ENCODE peak calls at places on chromosome X, in seven cellular contexts. X is right lobe of liver, I is upper lobe of left lung, M is fibroblast of mammary gland, P is A549, Q is endodermal cell, H is foreskin fibroblast. R is an unnamed sample.

GRCh38 chrX:137052641-137053235 is 18.9 kb upstream of the GPR101 start:
- DNase-seq in M (no peak), P (peak), Q (peak), H (peak), I (peak), X (no peak), R (peak)

GRCh38 chrX:11768039-11768438 is 10.0 kb downstream of the MSL3 start:
- DNase-seq in X (no peak), I (no peak), H (no peak), M (no peak), P (no peak), Q (no peak), R (no peak)

GRCh38 chrX:3549442-3549875 is 164.0 kb downstream of the PRKX start:
- DNase-seq in P (peak), I (no peak), Q (peak), H (peak), M (peak), X (no peak), R (peak)

GRCh38 chrX:47796433-47796906 is 40.2 kb upstream of the ZNF81 start:
- DNase-seq in M (peak), X (no peak), H (peak), P (no peak), I (no peak), Q (no peak), R (peak)

GRCh38 chrX:30593435-30594200 is 16.1 kb upstream of the TASL start:
- DNase-seq in P (no peak), X (no peak), M (no peak), I (no peak), Q (no peak), H (no peak), R (peak)

GRCh38 chrX:100615015-100615414 is 21.6 kb downstream of the TSPAN6 start:
- DNase-seq in X (no peak), I (no peak), M (peak), Q (peak), P (peak), H (peak), R (peak)

GRCh38 chrX:155747520-155747919 is 133.6 kb upstream of the VAMP7 start:
- DNase-seq in Q (no peak), I (no peak), M (peak), X (no peak), P (no peak), H (peak), R (peak)

GRCh38 chrX:39752820-39753219 is 344.9 kb downstream of the BCOR start:
- DNase-seq in X (no peak), Q (no peak), H (peak), M (peak), I (no peak), P (no peak), R (peak)

GRCh38 chrX:110462957-110463356 is 104.3 kb downstream of the RTL9 start:
- DNase-seq in Q (peak), H (peak), P (no peak), I (no peak), M (peak), X (no peak), R (no peak)

GRCh38 chrX:154000051-154000450 is 19.7 kb downstream of the IRAK1 start:
- DNase-seq in H (no peak), I (no peak), Q (no peak), P (no peak), M (no peak), X (no peak), R (peak)

GRCh38 chrX:134886201-134886600 is 104.6 kb upstream of the SMIM10 start:
- DNase-seq in P (no peak), H (no peak), M (peak), Q (peak), X (no peak), I (no peak), R (peak)

GRCh38 chrX:13906103-13906502 is 89.2 kb upstream of the GPM6B start:
- DNase-seq in X (no peak), H (no peak), I (no peak), P (no peak), Q (no peak), M (no peak), R (no peak)

DNA sequence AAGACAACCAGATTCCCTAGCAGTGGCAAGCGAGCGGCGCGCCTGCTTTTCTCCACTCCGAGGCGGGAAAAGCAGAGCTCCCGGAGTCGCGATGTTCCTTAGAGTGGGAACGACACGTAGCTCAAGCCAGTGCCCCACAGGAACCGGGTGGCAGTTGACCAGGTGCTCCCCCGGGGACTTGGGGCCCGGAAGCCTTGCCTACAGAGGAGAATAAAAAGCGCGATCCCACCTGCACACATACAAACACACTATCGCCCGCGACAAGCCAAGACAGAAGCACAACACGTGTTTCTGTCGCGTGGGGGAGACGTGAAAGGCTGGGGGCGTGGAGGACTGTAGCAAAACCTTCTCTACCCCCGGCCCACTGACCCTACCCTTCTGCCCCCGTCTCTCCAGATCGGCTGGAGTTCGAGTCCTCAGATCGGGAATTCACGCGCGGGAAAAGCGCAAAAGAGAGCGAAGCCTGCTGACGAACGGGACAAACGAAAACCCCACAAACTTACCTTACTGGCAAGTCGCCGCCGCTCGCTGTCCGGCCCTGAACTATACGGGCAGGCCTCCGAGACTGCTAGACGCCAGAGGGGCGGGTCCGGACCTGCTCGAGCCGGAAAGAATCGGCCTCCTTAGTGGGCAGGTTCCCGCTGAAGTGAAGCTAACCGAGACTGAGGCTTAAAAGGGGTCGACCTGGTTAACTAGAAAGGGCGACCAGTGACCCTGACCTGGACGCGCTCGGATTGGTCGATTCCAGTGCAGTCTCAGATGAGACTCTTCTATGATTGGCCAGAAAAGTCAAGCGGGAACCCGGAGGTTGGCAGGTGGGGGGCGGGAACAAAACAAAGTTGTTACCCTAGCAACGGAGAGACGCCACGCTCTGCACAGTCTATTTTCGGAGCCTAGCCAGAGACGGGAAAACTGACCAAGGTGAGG is at the start of the genes DNAAF6 and NUP62CL:
- DNase-seq in M (peak), P (peak), I (peak), X (peak), Q (peak), H (peak), R (peak)
- H3K4me3 ChIP-seq in M (peak), P (peak), I (peak), X (peak), Q (peak), H (peak), R (peak)

DNA sequence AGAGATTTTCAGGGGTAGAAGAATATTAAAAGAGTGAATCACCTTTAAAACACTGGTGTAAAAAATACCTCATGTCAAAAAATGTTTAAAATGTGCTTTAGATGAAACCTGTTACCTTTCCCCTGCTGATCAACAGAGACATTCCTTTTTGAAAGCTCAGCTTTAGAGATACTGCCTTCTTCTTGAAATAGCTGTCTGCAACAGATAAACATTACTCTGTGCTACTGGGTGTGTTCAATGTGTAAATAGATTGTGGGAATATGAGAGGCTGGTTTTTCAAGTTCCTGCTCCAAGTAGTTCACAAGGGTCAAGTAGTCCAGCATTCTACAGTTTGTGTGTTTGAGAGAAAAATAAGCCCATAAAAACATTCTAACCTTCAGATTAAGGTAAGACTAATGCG is at the start of gene SYTL5:
- DNase-seq in H (no peak), X (no peak), M (no peak), P (no peak), I (no peak), Q (no peak), R (peak)
- H3K4me3 ChIP-seq in H (no peak), X (no peak), M (no peak), P (no peak), I (peak), Q (no peak), R (peak)

GRCh38 chrX:68931345-68931744 is 102.5 kb downstream of the EFNB1 start:
- DNase-seq in I (no peak), M (no peak), Q (no peak), H (no peak), P (no peak), X (no peak), R (no peak)

GRCh38 chrX:68930576-68931317 is 101.9 kb downstream of the EFNB1 start:
- DNase-seq in P (no peak), M (no peak), H (no peak), Q (no peak), X (no peak), I (no peak), R (peak)

GRCh38 chrX:68934421-68934820 is 105.6 kb downstream of the EFNB1 start:
- DNase-seq in X (no peak), M (no peak), I (no peak), Q (peak), H (no peak), P (no peak), R (no peak)

GRCh38 chrX:68934922-68935321 is 106.1 kb downstream of the EFNB1 start:
- DNase-seq in I (no peak), P (no peak), Q (peak), X (no peak), H (no peak), M (no peak), R (no peak)

DNA sequence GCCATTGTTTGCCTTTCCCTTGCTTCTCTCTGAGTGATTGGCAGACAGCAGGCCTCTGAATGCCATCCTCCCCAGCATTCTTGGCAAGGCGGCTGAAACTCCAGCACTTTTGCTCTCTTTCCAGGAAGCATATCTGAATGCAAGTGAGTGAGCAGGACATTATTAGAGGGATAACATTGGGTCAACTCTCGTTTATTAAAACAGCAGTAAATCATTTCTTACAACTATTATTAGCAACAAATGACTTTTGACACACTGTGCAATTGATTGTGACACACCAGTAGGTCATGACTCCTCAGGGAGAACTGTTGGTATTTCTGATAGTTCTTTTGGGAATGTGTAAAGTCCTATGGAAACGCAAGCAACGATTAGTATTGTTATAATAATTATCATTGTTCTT is 103.8 kb downstream of the EFNB1 start:
- DNase-seq in X (no peak), Q (no peak), I (no peak), H (no peak), M (peak), P (no peak), R (peak)
- H3K4me3 ChIP-seq in X (no peak), Q (no peak), I (no peak), H (no peak), M (no peak), P (no peak), R (no peak)

DNA sequence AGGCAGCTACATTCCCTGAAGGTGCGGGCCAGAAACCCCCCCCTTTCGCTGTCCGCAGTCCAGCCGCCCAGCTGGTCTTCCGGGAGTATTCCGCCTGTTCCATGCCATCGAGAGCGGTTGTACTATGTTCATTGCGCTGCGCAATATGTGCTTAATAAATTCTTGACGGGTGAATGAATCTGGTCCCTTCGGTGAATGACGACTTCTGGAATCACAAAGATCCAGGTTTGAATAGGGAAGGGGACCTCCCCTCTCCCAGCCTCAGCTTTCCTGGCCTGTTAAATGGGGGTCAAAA is 777 bp upstream of the TFE3 start:
- DNase-seq in H (no peak), M (no peak), X (no peak), P (no peak), I (no peak), Q (no peak), R (no peak)
- H3K4me3 ChIP-seq in H (peak), M (peak), X (peak), P (peak), I (peak), Q (peak), R (peak)

GRCh38 chrX:145393702-145394235 is 146.5 kb downstream of the SPANXN1 start:
- DNase-seq in M (no peak), X (no peak), P (no peak), H (no peak), Q (peak), I (no peak), R (peak)
- H3K4me3 ChIP-seq in M (no peak), X (no peak), P (no peak), H (no peak), Q (no peak), I (no peak), R (no peak)

GRCh38 chrX:1500701-1501624 is 36.0 kb downstream of the P2RY8 start:
- DNase-seq in M (no peak), X (peak), Q (no peak), P (no peak), I (no peak), H (no peak), R (no peak)
- H3K4me3 ChIP-seq in M (no peak), X (no peak), Q (no peak), P (no peak), I (no peak), H (no peak), R (no peak)

GRCh38 chrX:44342866-44343265 is 606 bp downstream of the EFHC2 start:
- DNase-seq in H (no peak), Q (no peak), P (no peak), I (no peak), X (no peak), M (no peak), R (no peak)

GRCh38 chrX:44338361-44338760 is 5.1 kb downstream of the EFHC2 start:
- DNase-seq in Q (no peak), H (no peak), I (no peak), X (no peak), M (no peak), P (no peak), R (no peak)

GRCh38 chrX:44344687-44345086 is 1.2 kb upstream of the EFHC2 start:
- DNase-seq in X (no peak), I (no peak), Q (no peak), P (no peak), H (no peak), M (no peak), R (no peak)

GRCh38 chrX:44343412-44343942 is at the start of gene EFHC2:
- DNase-seq in P (peak), I (peak), X (peak), Q (peak), H (peak), M (peak), R (peak)

DNA sequence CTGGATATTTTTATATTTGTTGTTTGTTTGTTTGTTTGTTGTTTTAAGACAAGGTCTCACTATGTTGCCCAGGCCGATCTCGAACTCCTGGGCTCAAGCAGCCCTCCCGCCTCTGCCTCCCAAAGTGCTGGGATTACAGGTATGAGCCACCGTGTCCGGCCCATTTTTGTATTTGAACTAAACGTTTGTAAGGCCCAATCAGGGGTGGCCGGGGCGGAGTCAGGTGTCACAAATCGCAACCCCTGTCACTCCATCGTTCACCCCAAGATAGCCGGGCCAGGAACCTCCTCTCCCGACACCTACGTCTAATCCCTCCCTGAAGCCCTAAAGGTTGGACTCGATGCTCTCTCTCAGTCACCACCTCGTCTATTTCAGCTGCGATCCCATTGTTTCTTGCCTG is 722 bp upstream of the EFHC2 start:
- DNase-seq in X (no peak), I (no peak), P (no peak), M (no peak), H (no peak), Q (peak), R (no peak)
- H3K4me3 ChIP-seq in X (no peak), I (peak), P (peak), M (no peak), H (no peak), Q (no peak), R (no peak)